ENCODE peak calls at places on chromosomes 1 and 21, in ten cellular contexts. E is caudate nucleus; Y is mammary epithelial cell; D is upper lobe of right lung; B is OCI-LY7; K is activated T-cell treated with anti-CD3 and anti-CD28 coated beads, Interleukin-2, amount 50 U/mL, for 1 hour; A is EL; I is stimulated activated CD8-positive, alpha-beta memory T cell treated with anti-CD3 and anti-CD28 coated beads, Interleukin-4, amount 100 ng/mL, for 24 hours; N is NCI-H1417; Q is RPMI7951. L is an unnamed sample.

GRCh38 chr1:2979191-2980072 is 41.8 kb upstream of the ACTRT2 start:
- DNase-seq in E (no peak), Y (no peak), D (peak), B (no peak), K (peak), A (no peak), I (no peak), N (no peak), Q (no peak), L (no peak)

GRCh38 chr1:244361764-244362473 is 89.8 kb downstream of the ADSS2 start:
- DNase-seq in E (no peak), Y (no peak), D (no peak), B (no peak), K (no peak), A (peak), I (no peak), N (peak), Q (peak), L (no peak)

GRCh38 chr1:110215621-110216020 is 5.5 kb downstream of the KCNC4 start:
- DNase-seq in E (no peak), Y (no peak), D (no peak), B (no peak), K (no peak), A (no peak), I (no peak), N (no peak), Q (no peak), L (no peak)

GRCh38 chr1:30058966-30059365 is 664.4 kb downstream of the MATN1 start:
- DNase-seq in E (no peak), Y (peak), D (no peak), B (no peak), K (no peak), A (peak), I (no peak), N (peak), Q (peak), L (no peak)

GRCh38 chr1:151858030-151858746 is 4.7 kb upstream of the THEM5 start:
- DNase-seq in E (no peak), Y (peak), D (no peak), B (no peak), K (no peak), A (no peak), I (no peak), N (no peak), Q (no peak), L (no peak)

GRCh38 chr1:44260792-44261474 is 47.7 kb downstream of the DMAP1 start:
- DNase-seq in E (no peak), Y (no peak), D (no peak), B (no peak), K (no peak), A (no peak), I (no peak), N (no peak), Q (no peak), L (no peak)

GRCh38 chr1:156160000-156160743 is 6.8 kb downstream of the SEMA4A start:
- DNase-seq in E (no peak), Y (no peak), D (no peak), B (no peak), K (no peak), A (no peak), I (no peak), N (no peak), Q (no peak), L (no peak)

GRCh38 chr1:53413175-53414001 is 45.8 kb upstream of the DMRTB1 start:
- DNase-seq in E (no peak), Y (peak), D (no peak), B (no peak), K (peak), A (peak), I (peak), N (no peak), Q (peak), L (peak)

GRCh38 chr1:19682257-19682656 is 17.6 kb downstream of the HTR6 start:
- DNase-seq in E (peak), Y (peak), D (no peak), B (no peak), K (no peak), A (peak), I (no peak), N (no peak), Q (peak), L (no peak)

GRCh38 chr1:24216254-24216653 is 29.2 kb upstream of the IFNLR1 start:
- DNase-seq in E (no peak), Y (no peak), D (peak), B (no peak), K (no peak), A (no peak), I (no peak), N (peak), Q (peak), L (no peak)

GRCh38 chr1:1164701-1165451 is 8.8 kb upstream of the TTLL10 start:
- DNase-seq in E (no peak), Y (peak), D (no peak), B (no peak), K (no peak), A (no peak), I (no peak), N (peak), Q (no peak), L (no peak)

GRCh38 chr1:151472852-151473731 is 13.8 kb upstream of the POGZ start:
- DNase-seq in E (no peak), Y (peak), D (peak), B (no peak), K (peak), A (peak), I (no peak), N (no peak), Q (peak), L (no peak)

GRCh38 chr1:207418336-207418735 is 35.8 kb upstream of the CR2 start:
- DNase-seq in E (no peak), Y (no peak), D (no peak), B (no peak), K (no peak), A (no peak), I (no peak), N (no peak), Q (no peak), L (no peak)

GRCh38 chr21:44849616-44850130 is 23.8 kb downstream of the PTTG1IP start:
- DNase-seq in E (no peak), Y (no peak), D (peak), B (no peak), K (no peak), A (no peak), I (no peak), N (no peak), Q (no peak), L (no peak)

GRCh38 chr1:17046043-17046657 is 7.7 kb downstream of the SDHB start:
- DNase-seq in E (no peak), Y (peak), D (no peak), B (peak), K (no peak), A (peak), I (no peak), N (peak), Q (peak), L (no peak)

GRCh38 chr1:224641030-224641429 is 24.9 kb downstream of the CNIH3 start:
- DNase-seq in E (no peak), Y (no peak), D (no peak), B (peak), K (no peak), A (no peak), I (no peak), N (peak), Q (no peak), L (no peak)

GRCh38 chr1:79920970-79921669 is 914.6 kb upstream of the ADGRL4 start:
- DNase-seq in E (no peak), Y (no peak), D (no peak), B (no peak), K (no peak), A (no peak), I (no peak), N (no peak), Q (no peak), L (no peak)

GRCh38 chr1:31647106-31647505 is 2.4 kb upstream of the PEF1 start:
- DNase-seq in E (no peak), Y (no peak), D (no peak), B (no peak), K (no peak), A (peak), I (no peak), N (no peak), Q (no peak), L (no peak)

GRCh38 chr1:78911956-78912880 is 94.3 kb downstream of the ADGRL4 start:
- DNase-seq in E (no peak), Y (no peak), D (no peak), B (no peak), K (no peak), A (no peak), I (no peak), N (no peak), Q (no peak), L (no peak)

GRCh38 chr1:244226440-244226839 is 175.4 kb downstream of the ZBTB18 start:
- DNase-seq in E (no peak), Y (peak), D (no peak), B (no peak), K (no peak), A (peak), I (no peak), N (no peak), Q (no peak), L (no peak)

GRCh38 chr1:2481885-2482284 is 5.8 kb downstream of the PLCH2 start:
- DNase-seq in E (no peak), Y (no peak), D (no peak), B (no peak), K (no peak), A (no peak), I (no peak), N (peak), Q (peak), L (no peak)

GRCh38 chr1:6794164-6794563 is 8.9 kb downstream of the CAMTA1 start:
- DNase-seq in E (no peak), Y (peak), D (no peak), B (peak), K (no peak), A (peak), I (no peak), N (peak), Q (peak), L (no peak)

L was measured in activated T-helper 9 cell treated with anti-CD3 and anti-CD28 coated beads, Interleukin-2, amount 50 U/mL, for 16 hours.